ENCODE peak calls at places on chromosomes 16 and 17, in ten cellular contexts. W is fibroblast of the aortic adventitia, H is psoas muscle, B is choroid plexus epithelial cell, N is B cell, F is transverse colon, Z is brain microvascular endothelial cell, A is HFF-Myc, G is endothelial cell, P is ovary. K is an unnamed sample.

GRCh38 chr17:28191018-28191417 is 128.0 kb upstream of the TMEM97 start:
- DNase-seq in N (no peak), Z (no peak), B (no peak), A (no peak), F (no peak), G (no peak), W (no peak), H (no peak), P (no peak), K (no peak)

GRCh38 chr17:58200024-58200633 is 7.6 kb downstream of the EPX start:
- DNase-seq in A (no peak), F (peak; percentile 40), N (peak; percentile 68), B (peak; percentile 44), H (no peak), P (no peak), Z (peak; percentile 42), G (peak; percentile 78), W (peak; percentile 26), K (peak; percentile 41)

GRCh38 chr17:43389022-43389947 is 9.5 kb upstream of the ARL4D start:
- DNase-seq in N (peak; percentile 89), A (no peak), W (peak; percentile 83), G (peak; percentile 58), P (peak; percentile 88), B (peak; percentile 87), H (peak; percentile 87), Z (peak; percentile 80), F (peak; percentile 87), K (peak; percentile 26)

GRCh38 chr16:19963306-19963705 is 78.7 kb upstream of the GPRC5B start:
- DNase-seq in G (no peak), N (no peak), W (no peak), F (no peak), A (no peak), Z (no peak), H (peak; percentile 14), B (no peak), P (no peak), K (no peak)

GRCh38 chr17:75313941-75314550 is 24.8 kb upstream of the SLC25A19 start:
- DNase-seq in F (peak; percentile 42), G (no peak), H (peak; percentile 42), A (no peak), Z (no peak), N (no peak), P (no peak), B (peak; percentile 6), W (peak; percentile 16), K (no peak)

GRCh38 chr17:6797718-6798351 is 21.8 kb downstream of the FBXO39 start:
- DNase-seq in N (no peak), B (no peak), Z (no peak), G (no peak), F (no peak), W (no peak), A (no peak), P (no peak), H (no peak), K (no peak)

GRCh38 chr16:68826652-68827051 is 16.7 kb upstream of the TANGO6 start:
- DNase-seq in Z (no peak), W (no peak), F (no peak), A (no peak), G (no peak), P (no peak), N (no peak), B (peak; percentile 9), H (no peak), K (no peak)

GRCh38 chr17:19766421-19767270 is 18.5 kb upstream of the ALDH3A1 start:
- DNase-seq in G (peak; percentile 89), P (peak; percentile 82), F (peak; percentile 84), W (peak; percentile 57), B (peak; percentile 70), Z (peak; percentile 33), N (peak; percentile 85), H (peak; percentile 84), A (no peak), K (peak; percentile 77)

GRCh38 chr16:57518520-57518919 is 17.9 kb downstream of the CCDC102A start:
- DNase-seq in W (no peak), H (no peak), Z (no peak), B (no peak), P (peak; percentile 11), A (no peak), N (no peak), F (no peak), G (no peak), K (no peak)

GRCh38 chr17:4947411-4948165 is 742 bp downstream of the PFN1 start:
- DNase-seq in A (no peak), W (peak; percentile 31), Z (peak; percentile 29), G (peak; percentile 54), F (peak; percentile 81), H (peak; percentile 72), P (peak; percentile 59), N (peak; percentile 73), B (peak; percentile 64), K (peak; percentile 36)

GRCh38 chr16:3183445-3184139 is 4.4 kb upstream of the OR1F1 start:
- DNase-seq in A (no peak), W (no peak), G (peak; percentile 30), P (no peak), H (no peak), N (peak; percentile 33), Z (no peak), B (no peak), F (no peak), K (no peak)
- TF ChIP-seq CTCF in A (no peak), W (no peak), G (no peak), P (no peak), H (no peak), N (no peak), Z (no peak), B (no peak), F (no peak), K (no peak)

DNA sequence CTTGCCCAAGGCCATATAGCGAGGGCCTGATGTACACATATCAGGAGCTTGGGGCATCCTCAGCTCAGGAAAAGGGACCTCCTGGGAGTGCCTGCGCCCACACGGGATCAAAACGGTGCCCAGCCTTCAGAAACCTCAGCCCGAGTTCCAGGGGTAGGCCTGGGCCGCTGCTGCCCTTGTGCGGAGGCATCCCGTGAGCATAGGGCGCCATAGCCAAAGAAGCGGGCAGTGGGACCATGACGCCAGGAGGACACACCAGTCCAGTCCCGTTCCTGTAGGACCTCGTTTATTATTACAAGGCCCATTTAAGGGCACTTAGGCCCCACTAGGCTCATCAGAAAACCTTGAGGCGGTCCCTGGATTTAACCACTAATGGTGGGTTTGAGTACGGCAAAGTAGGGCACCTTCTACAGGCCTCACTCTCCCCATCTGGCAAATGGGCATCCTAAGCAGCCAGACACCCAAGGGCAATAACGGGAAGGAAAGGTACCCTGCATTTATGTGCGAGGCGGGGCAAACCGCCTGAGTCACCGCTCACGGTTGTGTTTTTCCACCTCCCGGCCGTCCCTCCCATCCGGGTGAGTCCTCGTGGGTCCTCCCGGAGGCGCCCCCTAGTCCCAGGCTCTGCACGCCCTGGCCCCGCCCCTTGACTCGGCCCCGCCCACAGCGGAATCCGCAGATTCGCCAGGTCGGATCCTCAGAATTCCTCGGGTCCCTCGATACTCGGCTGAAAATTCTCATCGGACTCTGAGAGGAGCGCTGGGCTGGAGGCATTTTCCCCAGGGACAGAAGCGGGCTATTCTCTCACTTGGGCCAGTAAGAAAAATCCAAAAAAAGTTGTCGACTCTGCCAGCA is 726 bp upstream of the SETD1A start:
- DNase-seq in A (peak; percentile 67), B (peak; percentile 90), W (peak; percentile 84), Z (peak; percentile 79), N (peak; percentile 83), H (peak; percentile 88), P (peak; percentile 84), F (peak; percentile 87), G (peak; percentile 91), K (peak; percentile 77)
- TF ChIP-seq CTCF in A (peak; percentile 38), B (peak; percentile 41), W (peak; percentile 32), Z (peak; percentile 45), N (peak; percentile 25), H (peak; percentile 6), P (peak; percentile 34), F (no peak), G (no peak), K (peak; percentile 35)

DNA sequence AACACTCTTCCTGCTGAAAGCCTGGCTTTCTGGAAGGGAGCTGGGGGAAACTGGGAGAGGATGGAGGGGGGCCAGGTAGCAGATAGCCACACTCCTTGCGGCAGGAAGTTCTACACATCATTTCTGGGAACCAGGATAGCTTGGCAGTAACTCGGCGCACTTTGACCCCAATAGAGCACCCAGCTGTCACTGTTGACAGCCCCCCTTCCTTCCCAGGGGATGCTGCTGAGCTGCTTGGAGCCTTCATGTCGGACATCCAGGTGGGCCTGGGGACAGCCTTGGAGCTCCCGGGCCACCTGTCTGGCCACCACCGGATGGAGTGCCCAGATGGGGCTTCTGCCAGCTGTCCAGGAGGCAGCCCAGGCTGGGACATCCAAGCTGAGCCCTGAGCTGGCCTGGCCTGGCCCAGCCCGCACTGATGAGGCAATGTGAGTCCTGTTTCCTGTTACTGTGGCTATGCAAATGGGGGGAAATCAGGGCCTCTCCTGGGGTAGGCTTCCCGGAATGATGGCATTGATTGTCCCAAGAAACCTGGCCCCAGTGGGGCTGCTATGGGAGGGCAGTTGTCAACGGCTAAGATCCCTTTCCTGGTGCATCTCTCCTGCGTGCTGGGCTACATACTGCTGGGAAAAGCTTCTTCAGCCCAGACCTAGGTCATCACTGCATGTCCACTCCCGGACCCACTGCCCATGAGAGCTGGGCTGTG is 50.1 kb downstream of the SOCS1 start:
- DNase-seq in W (no peak), H (no peak), N (no peak), A (no peak), G (peak; percentile 30), F (peak; percentile 45), P (peak; percentile 40), Z (no peak), B (peak; percentile 26), K (no peak)
- TF ChIP-seq CTCF in W (no peak), H (no peak), N (no peak), A (no peak), G (no peak), F (no peak), P (no peak), Z (no peak), B (no peak), K (no peak)

GRCh38 chr16:50683689-50684374 is 2.7 kb upstream of the SNX20 start:
- DNase-seq in P (no peak), G (no peak), A (no peak), W (no peak), B (no peak), F (peak; percentile 69), H (no peak), Z (no peak), N (peak; percentile 82), K (no peak)
- TF ChIP-seq CTCF in P (no peak), G (no peak), A (no peak), W (no peak), B (no peak), F (no peak), H (no peak), Z (no peak), N (no peak), K (no peak)

DNA sequence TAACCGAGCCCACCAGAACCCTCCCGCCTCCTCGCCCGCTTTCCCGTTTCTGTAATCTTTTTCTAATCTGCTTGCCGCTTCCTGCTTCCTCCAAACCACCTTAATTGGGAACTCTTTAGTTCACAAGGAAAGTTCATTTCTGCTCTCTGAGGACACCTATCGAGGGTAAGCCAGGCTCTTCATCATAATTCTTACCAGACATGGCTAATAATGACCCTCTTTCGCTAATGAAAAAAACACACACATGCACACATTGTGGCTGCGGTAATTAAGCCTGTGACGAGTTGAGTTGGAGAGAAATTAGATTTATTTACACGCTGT is 100.7 kb downstream of the ZNF423 start:
- DNase-seq in Z (peak; percentile 21), A (peak; percentile 29), W (peak; percentile 71), G (peak; percentile 54), B (peak; percentile 76), F (no peak), N (no peak), H (no peak), P (peak; percentile 48), K (no peak)
- TF ChIP-seq CTCF in Z (peak; percentile 69), A (peak; percentile 45), W (peak; percentile 78), G (peak; percentile 23), B (peak; percentile 76), F (peak; percentile 29), N (no peak), H (peak; percentile 33), P (peak; percentile 41), K (peak; percentile 42)